ENCODE peak calls at places on chromosomes 13 and 19, in seven cellular contexts. D, L, W, M, C, U and R are unnamed samples.

GRCh38 chr13:32905864-32906180 is 110.4 kb upstream of the KL start:
- DNase-seq in D (no peak), L (no peak), W (peak; percentile 19), M (no peak), C (no peak), U (no peak), R (no peak)

GRCh38 chr19:14318873-14319272 is 62.4 kb upstream of the ADGRE5 start:
- DNase-seq in D (no peak), L (peak; percentile 23), W (no peak), M (peak; percentile 76), C (peak; percentile 32), U (no peak), R (no peak)

GRCh38 chr19:3692141-3693029 is 7.9 kb downstream of the PIP5K1C start:
- DNase-seq in D (no peak), L (peak; percentile 44), W (no peak), M (no peak), C (peak; percentile 40), U (no peak), R (no peak)

GRCh38 chr13:38686635-38687245 is at the start of gene FREM2:
- DNase-seq in D (peak; percentile 92), L (peak; percentile 98), W (no peak), M (peak; percentile 97), C (peak; percentile 60), U (peak; percentile 91), R (peak; percentile 47)

GRCh38 chr13:97308735-97309429 is 86.7 kb downstream of the MBNL2 start:
- DNase-seq in D (no peak), L (no peak), W (peak; percentile 34), M (no peak), C (no peak), U (no peak), R (peak; percentile 60)

GRCh38 chr19:35704218-35704617 is at the start of gene ZBTB32:
- DNase-seq in D (peak; percentile 21), L (peak; percentile 81), W (peak; percentile 61), M (peak; percentile 87), C (peak; percentile 40), U (no peak), R (peak; percentile 56)

GRCh38 chr19:3776479-3777040 is 4.5 kb upstream of the RAX2 start:
- DNase-seq in D (no peak), L (no peak), W (no peak), M (no peak), C (no peak), U (no peak), R (no peak)

GRCh38 chr19:17488593-17489391 is 18.5 kb downstream of the SLC27A1 start:
- DNase-seq in D (peak; percentile 77), L (peak; percentile 99), W (no peak), M (peak; percentile 99), C (peak; percentile 89), U (peak; percentile 96), R (peak; percentile 69)

GRCh38 chr13:56187331-56187730 is 953.4 kb upstream of the PRR20A start:
- DNase-seq in D (no peak), L (no peak), W (no peak), M (no peak), C (no peak), U (no peak), R (no peak)

GRCh38 chr13:56189978-56190377 is 950.7 kb upstream of the PRR20A start:
- DNase-seq in D (no peak), L (no peak), W (no peak), M (no peak), C (no peak), U (no peak), R (no peak)

DNA sequence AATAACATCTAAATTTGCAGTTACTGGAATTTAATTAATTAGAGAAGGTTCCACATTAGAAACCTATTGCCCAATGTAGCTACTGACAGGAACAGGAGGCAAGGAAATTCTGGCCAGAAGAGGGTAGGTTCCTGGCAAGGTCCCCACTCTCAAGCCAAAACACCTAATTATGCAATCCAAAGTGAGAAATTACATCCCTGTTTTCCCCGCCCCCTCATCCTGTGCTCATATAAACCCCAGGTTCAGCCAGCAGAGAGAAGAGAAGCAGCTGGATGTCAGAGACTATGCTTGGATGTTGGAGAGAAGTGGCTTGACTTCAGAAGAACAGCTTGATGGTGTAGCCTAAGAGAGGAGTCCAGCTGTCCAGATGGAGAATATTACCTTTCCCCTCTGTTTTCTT is 951.3 kb upstream of the PRR20A start:
- DNase-seq in D (no peak), L (peak; percentile 17), W (no peak), M (no peak), C (no peak), U (no peak), R (no peak)
- H2AK5ac ChIP-seq in D (no peak overlapping the region), L (no peak overlapping the region), W (no peak overlapping the region), M (no peak overlapping the region), C (no peak overlapping the region), U (no peak overlapping the region), R (no peak overlapping the region)

DNA sequence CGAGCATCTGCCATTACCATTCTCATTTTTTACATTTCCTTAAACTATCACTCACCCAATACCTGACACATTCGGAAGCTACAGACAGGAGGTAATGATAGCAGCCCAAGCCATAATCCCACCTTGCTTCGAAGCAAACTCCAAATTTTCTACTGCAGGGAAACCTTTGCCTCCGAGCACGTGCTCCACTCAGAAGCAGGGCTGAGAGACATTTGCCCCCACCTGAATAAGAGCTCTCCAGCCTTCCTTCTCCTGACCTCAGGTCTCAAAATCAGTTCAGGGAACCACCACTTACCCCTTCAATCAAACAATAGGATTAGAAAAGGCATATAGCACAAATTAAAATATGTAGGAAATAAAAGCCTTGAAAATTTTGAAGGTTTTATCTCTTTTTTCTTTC is 2.3 kb upstream of the DACH1 start:
- DNase-seq in D (no peak), L (no peak), W (no peak), M (no peak), C (no peak), U (no peak), R (no peak)
- H3K4me1 ChIP-seq in D (peaks cover 12% of the 10 kb centered on the region), L (no peaks in the 10 kb centered on the region), W (no peaks in the 10 kb centered on the region), M (no peaks in the 10 kb centered on the region), C (peaks cover 9% of the 10 kb centered on the region), U (peaks cover 3% of the 10 kb centered on the region), R (peaks cover 22% of the 10 kb centered on the region)

GRCh38 chr19:5560156-5560555 is 7.6 kb downstream of the TINCR start:
- DNase-seq in D (no peak), L (no peak), W (no peak), M (no peak), C (no peak), U (no peak), R (no peak)

GRCh38 chr19:5559804-5560133 is 8.0 kb downstream of the TINCR start:
- DNase-seq in D (no peak), L (no peak), W (no peak), M (no peak), C (no peak), U (no peak), R (no peak)

GRCh38 chr19:5557691-5558090 is 10.1 kb downstream of the TINCR start:
- DNase-seq in D (no peak), L (no peak), W (no peak), M (no peak), C (no peak), U (no peak), R (no peak)

GRCh38 chr19:5554828-5555227 is 12.9 kb downstream of the TINCR start:
- DNase-seq in D (no peak), L (no peak), W (no peak), M (no peak), C (no peak), U (no peak), R (no peak)

GRCh38 chr19:5558101-5558621 is 9.6 kb downstream of the TINCR start:
- DNase-seq in D (no peak), L (no peak), W (no peak), M (no peak), C (peak; percentile 48), U (no peak), R (no peak)
- H2AK5ac ChIP-seq in D (no peak overlapping the region), L (no peak overlapping the region), W (no peak overlapping the region), M (no peak overlapping the region), C (no peak overlapping the region), U (peak overlapping the region; percentile 24), R (no peak overlapping the region)

GRCh38 chr19:1854032-1854541 is 5.8 kb upstream of the REXO1 start:
- DNase-seq in D (no peak), L (no peak), W (no peak), M (no peak), C (no peak), U (no peak), R (no peak)
- H3K4me1 ChIP-seq in D (peaks cover 28% of the 10 kb centered on the region), L (peaks cover 12% of the 10 kb centered on the region), W (peaks cover 38% of the 10 kb centered on the region), M (peaks cover 7% of the 10 kb centered on the region), C (peaks cover 21% of the 10 kb centered on the region), U (peaks cover 52% of the 10 kb centered on the region), R (peaks cover 61% of the 10 kb centered on the region)